ENCODE peak calls at places on chromosome 18, in four cellular contexts. S is cardiac muscle cell, Q is Peyer's patch, K is NB4. R is an unnamed sample.
A peak's percentile ranks its signal among the peaks of the same experiment; 100 is the strongest.

GRCh38 chr18:34795070-34795740 is 85.1 kb downstream of the DTNA start:
- DNase-seq in S (no peak), Q (no peak), K (no peak), R (no peak)

GRCh38 chr18:27797484-27797883 is 379.4 kb downstream of the CDH2 start:
- DNase-seq in S (no peak), Q (no peak), K (no peak), R (no peak)

GRCh38 chr18:10442551-10442971 is 11.9 kb upstream of the APCDD1 start:
- DNase-seq in S (peak; percentile 23), Q (no peak), K (no peak), R (no peak)

GRCh38 chr18:40371673-40372072 is 1583.4 kb upstream of the PIK3C3 start:
- DNase-seq in S (peak; percentile 53), Q (no peak), K (no peak), R (no peak)

GRCh38 chr18:40926679-40927078 is 1028.4 kb upstream of the PIK3C3 start:
- DNase-seq in S (no peak), Q (no peak), K (no peak), R (no peak)

GRCh38 chr18:79680891-79681339 is 1.3 kb downstream of the CTDP1 start:
- DNase-seq in S (no peak), Q (no peak), K (peak; percentile 13), R (no peak)

GRCh38 chr18:77622009-77622692 is 372.5 kb downstream of the GALR1 start:
- DNase-seq in S (no peak), Q (no peak), K (no peak), R (no peak)

GRCh38 chr18:34738173-34738894 is 28.2 kb downstream of the DTNA start:
- DNase-seq in S (peak; percentile 14), Q (no peak), K (no peak), R (no peak)

GRCh38 chr18:31741096-31741735 is 19.5 kb downstream of the SLC25A52 start:
- DNase-seq in S (peak; percentile 61), Q (no peak), K (peak; percentile 63), R (peak; percentile 2)

GRCh38 chr18:58580078-58580477 is 48.8 kb downstream of the ALPK2 start:
- DNase-seq in S (no peak), Q (no peak), K (no peak), R (no peak)

GRCh38 chr18:35276276-35276675 is 13.8 kb downstream of the ZSCAN30 start:
- DNase-seq in S (no peak), Q (no peak), K (no peak), R (no peak)

GRCh38 chr18:31819106-31819924 is 58.6 kb upstream of the SLC25A52 start:
- DNase-seq in S (peak; percentile 75), Q (no peak), K (peak; percentile 67), R (peak; percentile 3)

GRCh38 chr18:40524881-40525280 is 1430.2 kb upstream of the PIK3C3 start:
- DNase-seq in S (no peak), Q (no peak), K (no peak), R (no peak)

GRCh38 chr18:66819235-66819634 is 215.3 kb upstream of the CDH19 start:
- DNase-seq in S (no peak), Q (no peak), K (no peak), R (no peak)

GRCh38 chr18:79485788-79486355 is 90.1 kb downstream of the NFATC1 start:
- DNase-seq in S (peak; percentile 88), Q (peak; percentile 10), K (peak; percentile 21), R (peak; percentile 64)

GRCh38 chr18:40407913-40408312 is 1547.1 kb upstream of the PIK3C3 start:
- DNase-seq in S (peak; percentile 39), Q (no peak), K (no peak), R (no peak)

GRCh38 chr18:63994783-63995399 is 25.0 kb downstream of the SERPINB8 start:
- DNase-seq in S (peak; percentile 73), Q (no peak), K (peak; percentile 58), R (peak; percentile 24)

GRCh38 chr18:80245781-80246655 is 1.3 kb downstream of the PARD6G start:
- DNase-seq in S (no peak), Q (no peak), K (no peak), R (no peak)

GRCh38 chr18:22166070-22166972 is 3.1 kb upstream of the GATA6 start:
- DNase-seq in S (peak; percentile 73), Q (peak; percentile 78), K (no peak), R (no peak)

GRCh38 chr18:8426401-8426800 is 182.8 kb upstream of the RAB12 start:
- DNase-seq in S (no peak), Q (no peak), K (peak; percentile 40), R (no peak)

GRCh38 chr18:54223568-54224241 is 764 bp downstream of the MBD2 start:
- DNase-seq in S (peak; percentile 94), Q (peak; percentile 69), K (peak; percentile 63), R (peak; percentile 79)

GRCh38 chr18:5895300-5895885 is at the start of gene TMEM200C:
- DNase-seq in S (peak; percentile 8), Q (no peak), K (no peak), R (no peak)

GRCh38 chr18:67525328-67526110 is 9.0 kb upstream of the DSEL start:
- DNase-seq in S (peak; percentile 99), Q (no peak), K (no peak), R (peak; percentile 90)

GRCh38 chr18:52337286-52337685 is 2.7 kb upstream of the DCC start:
- DNase-seq in S (no peak), Q (no peak), K (no peak), R (no peak)

GRCh38 chr18:14914771-14915170 is 166.8 kb downstream of the ANKRD30B start:
- DNase-seq in S (no peak), Q (no peak), K (no peak), R (no peak)

GRCh38 chr18:79941473-79942119 is 9.9 kb downstream of the SLC66A2 start:
- DNase-seq in S (no peak), Q (peak; percentile 28), K (no peak), R (no peak)

GRCh38 chr18:68362907-68363306 is 352.0 kb downstream of the TMX3 start:
- DNase-seq in S (no peak), Q (no peak), K (no peak), R (no peak)

GRCh38 chr18:70464343-70465114 is 175.7 kb downstream of the SOCS6 start:
- DNase-seq in S (peak; percentile 78), Q (peak; percentile 74), K (peak; percentile 89), R (peak; percentile 3)

GRCh38 chr18:44170208-44170880 is 510.3 kb upstream of the SETBP1 start:
- DNase-seq in S (no peak), Q (no peak), K (no peak), R (no peak)

GRCh38 chr18:67509711-67510110 is 6.8 kb downstream of the DSEL start:
- DNase-seq in S (peak; percentile 76), Q (no peak), K (no peak), R (no peak)

GRCh38 chr18:1002653-1003178 is 98.0 kb downstream of the ADCYAP1 start:
- DNase-seq in S (peak; percentile 58), Q (no peak), K (no peak), R (no peak)

GRCh38 chr18:35244671-35245070 is 3.8 kb downstream of the ZNF397 start:
- DNase-seq in S (no peak), Q (no peak), K (no peak), R (no peak)

GRCh38 chr18:45741056-45741455 is 17.1 kb downstream of the SLC14A1 start:
- DNase-seq in S (no peak), Q (no peak), K (no peak), R (no peak)

GRCh38 chr18:45739848-45740247 is 15.9 kb downstream of the SLC14A1 start:
- DNase-seq in S (no peak), Q (no peak), K (no peak), R (no peak)

GRCh38 chr18:45734944-45735343 is 11.0 kb downstream of the SLC14A1 start:
- DNase-seq in S (no peak), Q (no peak), K (no peak), R (no peak)

GRCh38 chr18:45739268-45739667 is 15.3 kb downstream of the SLC14A1 start:
- DNase-seq in S (no peak), Q (no peak), K (no peak), R (no peak)

GRCh38 chr18:45738660-45739059 is 14.7 kb downstream of the SLC14A1 start:
- DNase-seq in S (no peak), Q (no peak), K (no peak), R (no peak)
- TF ChIP-seq CTCF in S (no peak), Q (no peak), K (no peak), R (no peak)

GRCh38 chr18:55997156-55997561 is 409.2 kb upstream of the TCF4 start:
- DNase-seq in S (peak; percentile 37), Q (no peak), K (no peak), R (no peak)
- TF ChIP-seq CTCF in S (no peak), Q (no peak), K (no peak), R (no peak)

GRCh38 chr18:72091369-72091768 is 452.8 kb downstream of the CBLN2 start:
- DNase-seq in S (no peak), Q (no peak), K (no peak), R (no peak)

GRCh38 chr18:72089432-72089831 is 454.7 kb downstream of the CBLN2 start:
- DNase-seq in S (no peak), Q (no peak), K (no peak), R (no peak)

GRCh38 chr18:72086421-72086820 is 457.7 kb downstream of the CBLN2 start:
- DNase-seq in S (peak; percentile 29), Q (no peak), K (peak; percentile 49), R (no peak)
- TF ChIP-seq CTCF in S (peak; percentile 39), Q (no peak), K (peak; percentile 48), R (peak; percentile 28)

DNA sequence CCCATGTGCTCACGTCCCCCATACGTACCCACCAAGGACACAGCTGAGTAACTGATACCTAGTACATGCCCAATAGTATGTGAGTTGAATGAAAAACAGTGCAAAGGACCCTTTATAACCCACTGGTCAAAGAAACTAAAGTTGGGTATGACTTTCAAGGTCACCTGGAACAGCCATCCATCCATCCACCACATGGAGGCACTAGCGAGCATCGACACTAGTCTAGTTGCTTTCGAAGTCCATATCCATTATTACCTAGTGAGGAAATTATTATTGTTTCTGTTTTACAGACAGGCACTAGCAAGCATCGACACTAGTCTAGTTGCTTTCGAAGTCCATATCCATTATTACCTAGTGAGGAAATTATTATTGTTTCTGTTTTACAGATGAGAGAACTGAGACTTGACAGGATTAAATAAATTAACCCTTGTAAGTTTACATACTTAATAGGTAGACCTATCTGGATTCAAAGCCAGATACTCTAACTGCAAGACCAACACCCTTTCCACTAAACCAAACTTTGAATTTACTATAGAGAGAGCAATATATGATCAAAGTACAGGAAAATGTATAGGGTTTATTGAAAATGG is 233.7 kb downstream of the METTL4 start:
- DNase-seq in S (peak; percentile 29), Q (no peak), K (peak; percentile 52), R (no peak)
- TF ChIP-seq CTCF in S (peak; percentile 47), Q (peak; percentile 40), K (peak; percentile 64), R (peak; percentile 19)

GRCh38 chr18:25334588-25334987 is 17.4 kb downstream of the ZNF521 start:
- DNase-seq in S (no peak), Q (no peak), K (no peak), R (no peak)
- TF ChIP-seq CTCF in S (peak; percentile 10), Q (no peak), K (no peak), R (no peak)

R was measured in AG09319.